ENCODE peak calls at places on chromosome 11, in five cellular contexts. M is cardiac muscle cell, C is ovary, U is left lung, Y is right atrium auricular region. R is an unnamed sample.

GRCh38 chr11:17528181-17528691 is 16.0 kb downstream of the USH1C start:
- DNase-seq in M (peak), C (peak), U (no peak), Y (no peak), R (peak)

GRCh38 chr11:6635082-6635932 is 16.1 kb upstream of the TPP1 start:
- DNase-seq in M (peak), C (peak), U (no peak), Y (no peak), R (peak)

GRCh38 chr11:88475991-88476418 is 138.5 kb upstream of the CTSC start:
- DNase-seq in M (no peak), C (no peak), U (no peak), Y (no peak), R (no peak)

GRCh38 chr11:88345408-88345807 is 7.9 kb upstream of the CTSC start:
- DNase-seq in M (peak), C (no peak), U (no peak), Y (no peak), R (no peak)

GRCh38 chr11:85663781-85664560 is 958 bp downstream of the CREBZF start:
- DNase-seq in M (peak), C (peak), U (peak), Y (peak), R (peak)

GRCh38 chr11:23540101-23540561 is 679.9 kb upstream of the CCDC179 start:
- DNase-seq in M (peak), C (no peak), U (no peak), Y (no peak), R (no peak)

GRCh38 chr11:69317401-69318092 is 23.6 kb downstream of the MYEOV start:
- DNase-seq in M (peak), C (no peak), U (no peak), Y (no peak), R (no peak)

GRCh38 chr11:15579287-15580001 is 464.7 kb downstream of the INSC start:
- DNase-seq in M (no peak), C (no peak), U (no peak), Y (no peak), R (no peak)

GRCh38 chr11:82494988-82495432 is 238.7 kb downstream of the FAM181B start:
- DNase-seq in M (no peak), C (no peak), U (no peak), Y (no peak), R (no peak)

DNA sequence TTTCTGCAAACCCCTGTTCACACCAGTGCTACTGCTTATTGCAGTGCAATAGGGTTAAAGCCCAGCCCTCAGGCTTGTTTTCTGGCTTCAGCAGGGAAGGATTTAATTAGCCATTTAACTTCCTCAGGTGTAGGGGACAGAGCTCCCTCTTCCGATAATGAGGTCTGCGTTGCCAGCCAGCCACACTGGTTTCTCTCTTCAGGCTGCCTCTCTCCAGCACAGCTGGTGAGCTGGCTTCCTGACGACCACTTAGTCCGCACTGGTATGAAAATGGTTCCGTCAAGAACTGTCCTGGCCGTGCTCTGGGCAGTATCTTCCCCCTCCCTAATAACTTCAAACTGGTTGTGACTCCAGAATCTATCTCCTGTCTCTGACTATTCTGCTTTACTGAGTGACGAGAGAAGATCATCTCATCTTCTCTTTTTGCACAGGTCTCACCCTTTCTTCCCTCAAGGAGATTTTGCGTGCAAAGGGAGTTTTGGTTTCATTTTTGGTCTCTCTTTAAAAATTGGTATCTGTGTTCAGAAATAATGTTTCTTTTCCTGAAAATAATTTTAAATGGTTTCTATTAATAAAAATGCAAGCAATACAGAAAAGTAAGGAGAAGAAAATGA is 49.2 kb downstream of the CNTN5 start:
- DNase-seq in M (peak), C (peak), U (peak), Y (no peak), R (no peak)
- H3K4me3 ChIP-seq in M (no peak), C (peak), U (peak), Y (peak), R (peak)

GRCh38 chr11:8566613-8567210 is 27.3 kb downstream of the STK33 start:
- DNase-seq in M (peak), C (no peak), U (no peak), Y (no peak), R (no peak)
- TF ChIP-seq CTCF in M (peak), C (peak), U (peak), Y (peak), R (peak)

GRCh38 chr11:72627594-72628281 is 46.5 kb downstream of the PDE2A start:
- DNase-seq in M (no peak), C (no peak), U (no peak), Y (no peak), R (peak)

GRCh38 chr11:72625746-72626636 is 48.2 kb downstream of the PDE2A start:
- DNase-seq in M (peak), C (peak), U (peak), Y (no peak), R (peak)

GRCh38 chr11:72623052-72623451 is 51.2 kb downstream of the PDE2A start:
- DNase-seq in M (no peak), C (no peak), U (no peak), Y (no peak), R (no peak)

GRCh38 chr11:72626637-72626936 is 47.6 kb downstream of the PDE2A start:
- DNase-seq in M (no peak), C (no peak), U (no peak), Y (no peak), R (no peak)

DNA sequence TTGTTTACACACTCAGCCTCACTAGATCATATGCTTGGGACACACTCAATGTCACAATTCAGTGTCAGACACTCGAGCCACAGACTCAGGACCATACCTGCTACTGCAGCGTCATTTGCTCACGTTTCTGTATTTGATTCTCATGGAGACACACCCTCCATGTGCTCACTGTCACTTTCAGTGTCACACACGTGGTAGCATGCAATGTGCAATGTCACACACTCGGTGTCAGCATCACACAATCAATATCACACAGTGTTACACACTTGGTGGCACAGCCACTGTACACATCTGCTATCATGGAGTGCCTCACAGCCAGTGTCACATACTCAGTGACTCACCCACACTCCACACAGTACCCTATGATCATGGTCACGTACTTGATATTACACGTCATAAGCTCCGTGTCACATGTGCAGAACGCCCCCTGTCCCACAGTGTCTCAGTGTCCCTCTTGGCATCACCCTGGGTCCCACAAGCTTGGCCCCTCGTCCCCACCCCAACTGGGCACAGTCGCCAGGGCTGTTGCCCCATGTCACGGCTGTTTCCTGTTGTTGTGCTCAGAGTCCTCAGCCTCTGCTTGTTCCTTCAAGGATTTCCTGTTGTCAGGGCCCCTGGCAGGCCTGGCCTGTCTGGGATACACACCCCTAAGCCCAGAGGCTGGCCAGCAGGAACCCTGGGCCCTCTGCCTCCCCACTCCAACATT is 49.6 kb downstream of the PDE2A start:
- DNase-seq in M (no peak), C (no peak), U (peak), Y (peak), R (peak)
- H3K27ac ChIP-seq in M (no peak), C (no peak), U (no peak), Y (peak), R (peak)

GRCh38 chr11:62724171-62724570 is 3.1 kb downstream of the HNRNPUL2 start:
- DNase-seq in M (no peak), C (no peak), U (no peak), Y (no peak), R (no peak)
- H3K4me3 ChIP-seq in M (no peak), C (peak), U (no peak), Y (no peak), R (no peak)

GRCh38 chr11:64269380-64270234 is 14.9 kb downstream of the BAD start:
- DNase-seq in M (peak), C (peak), U (peak), Y (peak), R (peak)

GRCh38 chr11:64275031-64275800 is 9.2 kb downstream of the BAD start:
- DNase-seq in M (no peak), C (no peak), U (no peak), Y (no peak), R (no peak)

GRCh38 chr11:64268687-64269379 is 15.6 kb downstream of the BAD start:
- DNase-seq in M (peak), C (peak), U (peak), Y (peak), R (peak)

GRCh38 chr11:64268028-64268686 is 16.3 kb downstream of the BAD start:
- DNase-seq in M (peak), C (no peak), U (no peak), Y (no peak), R (no peak)

DNA sequence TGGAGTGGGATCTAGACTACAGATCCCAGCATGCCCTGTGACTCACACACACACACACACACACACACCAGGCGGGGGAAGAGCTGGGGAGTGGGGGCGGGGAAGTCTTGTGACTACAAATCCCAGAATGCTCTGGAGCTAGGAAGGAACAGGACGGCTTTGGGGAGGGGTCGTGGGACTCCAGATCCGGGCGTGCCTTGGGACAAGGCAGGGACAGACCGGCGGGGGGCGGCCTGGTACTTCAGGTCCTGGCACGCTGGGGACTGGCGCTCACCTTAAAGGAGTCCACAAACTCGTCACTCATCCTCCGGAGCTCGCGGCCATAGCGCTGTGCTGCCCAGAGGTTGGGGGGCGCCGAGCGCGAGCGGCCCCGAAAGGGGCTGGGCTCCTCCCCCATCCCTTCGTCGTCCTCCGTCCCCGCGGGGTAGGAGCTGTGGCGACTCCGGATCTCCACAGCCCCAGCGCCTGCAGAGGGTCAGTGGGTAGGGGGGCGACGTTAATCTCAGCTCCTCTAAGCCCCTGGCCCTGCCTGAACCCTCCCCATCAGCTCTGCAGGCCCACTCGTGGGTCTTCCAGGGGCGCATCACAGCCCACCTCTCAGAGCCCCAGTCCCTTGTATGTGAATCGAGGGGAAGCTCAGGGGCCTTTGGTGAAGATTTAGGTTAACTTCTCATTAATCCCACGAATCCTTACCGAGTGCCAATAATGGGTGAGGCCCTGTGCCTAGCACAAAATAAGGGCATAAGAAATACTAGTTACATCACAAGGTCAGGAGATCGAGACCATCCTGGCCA is 12.9 kb downstream of the BAD start:
- DNase-seq in M (peak), C (peak), U (peak), Y (peak), R (peak)
- TF ChIP-seq CTCF in M (peak), C (no peak), U (peak), Y (peak), R (no peak)

GRCh38 chr11:1754376-1755150 is 4.2 kb upstream of the IFITM10 start:
- DNase-seq in M (no peak), C (no peak), U (peak), Y (no peak), R (no peak)
- H3K27ac ChIP-seq in M (no peak), C (no peak), U (peak), Y (peak), R (no peak)

GRCh38 chr11:706957-707816 is 1.2 kb downstream of the EPS8L2 start:
- DNase-seq in M (no peak), C (peak), U (peak), Y (no peak), R (no peak)
- H3K4me3 ChIP-seq in M (no peak), C (peak), U (peak), Y (peak), R (peak)

DNA sequence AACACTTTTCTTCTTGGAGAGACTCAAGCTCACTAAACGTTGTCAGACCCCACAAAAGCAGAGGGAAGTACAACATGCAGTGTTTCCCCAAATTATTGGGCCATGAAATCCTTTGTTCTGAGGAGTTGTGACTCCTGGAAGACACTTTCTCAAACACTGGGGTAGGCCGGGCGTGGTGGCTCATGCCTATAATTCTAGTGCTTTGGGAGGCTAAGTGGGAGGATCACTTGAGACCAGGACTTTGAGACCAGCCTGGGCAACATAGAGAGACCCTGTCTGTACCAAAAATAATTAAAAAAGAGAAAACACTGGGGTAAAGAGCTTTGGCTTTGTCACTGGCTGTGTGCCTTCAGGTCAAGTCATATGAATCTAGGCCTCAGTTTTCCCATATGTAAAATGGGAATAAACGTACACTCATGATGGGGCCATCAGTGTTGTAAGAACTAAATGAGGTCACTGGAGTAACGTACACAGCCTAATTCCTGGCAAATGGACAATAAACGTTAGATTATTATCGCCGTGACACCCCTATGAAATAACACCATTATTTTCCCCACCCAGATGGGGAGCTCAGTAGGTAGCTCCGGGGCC is 92.0 kb downstream of the RRM1 start:
- DNase-seq in M (no peak), C (no peak), U (no peak), Y (peak), R (no peak)
- TF ChIP-seq CTCF in M (no peak), C (no peak), U (no peak), Y (no peak), R (no peak)